ENCODE peak calls at places on chromosomes 11 and 22, in six cellular contexts. G is NCI-H1092; H is HAP-1; X is activated naive CD8-positive, alpha-beta T cell treated with anti-CD3 and anti-CD28 coated beads, Interleukin-2, amount 50 U/mL, for 24 hours; L is 8988T; F is stromal cell of bone marrow. O is an unnamed sample.

GRCh38 chr11:76824083-76824939 is 36.4 kb upstream of the ACER3 start:
- DNase-seq in G (no peak), H (no peak), X (no peak), L (no peak), F (no peak), O (no peak)

GRCh38 chr11:100095809-100096208 is 591.3 kb upstream of the ARHGAP42 start:
- DNase-seq in G (no peak), H (no peak), X (no peak), L (no peak), F (no peak), O (no peak)

GRCh38 chr11:27282806-27283205 is 80.2 kb downstream of the CCDC34 start:
- DNase-seq in G (no peak), H (no peak), X (no peak), L (no peak), F (no peak), O (no peak)

GRCh38 chr11:73983764-73984543 is 1.3 kb upstream of the UCP2 start:
- DNase-seq in G (no peak), H (no peak), X (no peak), L (peak), F (no peak), O (no peak)

GRCh38 chr11:90840071-90840470 is 617.2 kb upstream of the CHORDC1 start:
- DNase-seq in G (no peak), H (no peak), X (no peak), L (no peak), F (no peak), O (no peak)

GRCh38 chr22:25062378-25063095 is 110.0 kb downstream of the KIAA1671 start:
- DNase-seq in G (no peak), H (no peak), X (peak), L (no peak), F (no peak), O (no peak)

GRCh38 chr11:31233425-31233824 is 136.1 kb downstream of the DCDC1 start:
- DNase-seq in G (no peak), H (no peak), X (no peak), L (no peak), F (no peak), O (no peak)

GRCh38 chr11:12846766-12847615 is 162.1 kb upstream of the RASSF10 start:
- DNase-seq in G (no peak), H (no peak), X (no peak), L (no peak), F (no peak), O (no peak)

GRCh38 chr11:117410861-117411725 is 83.4 kb downstream of the CEP164 start:
- DNase-seq in G (peak), H (no peak), X (no peak), L (no peak), F (no peak), O (no peak)

GRCh38 chr22:17846326-17846992 is 72.2 kb upstream of the BID start:
- DNase-seq in G (no peak), H (no peak), X (no peak), L (no peak), F (peak), O (no peak)

GRCh38 chr11:102879801-102880200 is 5.0 kb upstream of the MMP12 start:
- DNase-seq in G (no peak), H (no peak), X (no peak), L (no peak), F (no peak), O (no peak)

GRCh38 chr11:93525601-93526000 is 17.6 kb downstream of the SMCO4 start:
- DNase-seq in G (no peak), H (no peak), X (no peak), L (no peak), F (peak), O (no peak)

GRCh38 chr11:94595061-94595460 is 27.9 kb downstream of the PIWIL4 start:
- DNase-seq in G (no peak), H (no peak), X (no peak), L (no peak), F (no peak), O (no peak)

GRCh38 chr11:19506803-19507466 is 205.7 kb upstream of the NAV2 start:
- DNase-seq in G (no peak), H (no peak), X (no peak), L (no peak), F (no peak), O (no peak)

GRCh38 chr11:34558211-34558610 is 44.6 kb upstream of the ELF5 start:
- DNase-seq in G (no peak), H (no peak), X (no peak), L (no peak), F (no peak), O (no peak)

GRCh38 chr11:115324569-115325432 is 179.4 kb downstream of the CADM1 start:
- DNase-seq in G (peak), H (peak), X (peak), L (no peak), F (peak), O (no peak)

GRCh38 chr11:47395225-47396048 is 13.0 kb upstream of the SLC39A13 start:
- DNase-seq in G (no peak), H (no peak), X (no peak), L (no peak), F (no peak), O (no peak)

GRCh38 chr11:9461760-9462134 is 935 bp downstream of the ZNF143 start:
- DNase-seq in G (no peak), H (no peak), X (no peak), L (no peak), F (peak), O (no peak)

GRCh38 chr11:43567396-43567975 is 113.1 kb upstream of the HSD17B12 start:
- DNase-seq in G (peak), H (peak), X (no peak), L (no peak), F (peak), O (no peak)

GRCh38 chr11:115377882-115378296 is 126.3 kb downstream of the CADM1 start:
- DNase-seq in G (no peak), H (no peak), X (no peak), L (no peak), F (no peak), O (no peak)

GRCh38 chr11:122153746-122154145 is 37.7 kb upstream of the BLID start:
- DNase-seq in G (no peak), H (no peak), X (no peak), L (no peak), F (no peak), O (no peak)

GRCh38 chr22:37033605-37034430 is 14.3 kb downstream of the MPST start:
- DNase-seq in G (no peak), H (no peak), X (no peak), L (no peak), F (no peak), O (no peak)

GRCh38 chr11:118342503-118343161 is at the start of gene CD3D:
- DNase-seq in G (no peak), H (no peak), X (peak), L (no peak), F (no peak), O (no peak)

GRCh38 chr11:130047141-130047540 is 22.6 kb upstream of the APLP2 start:
- DNase-seq in G (no peak), H (no peak), X (no peak), L (no peak), F (no peak), O (no peak)

GRCh38 chr11:100824041-100824440 is 137.0 kb downstream of the ARHGAP42 start:
- DNase-seq in G (no peak), H (no peak), X (no peak), L (no peak), F (no peak), O (no peak)

GRCh38 chr22:28112548-28113043 is 193.5 kb upstream of the PITPNB start:
- DNase-seq in G (no peak), H (peak), X (no peak), L (no peak), F (no peak), O (no peak)

GRCh38 chr11:111878385-111878765 is 590 bp downstream of the FDXACB1 start:
- DNase-seq in G (peak), H (peak), X (no peak), L (no peak), F (no peak), O (no peak)

GRCh38 chr11:61488651-61489291 is 19.8 kb upstream of the LRRC10B start:
- DNase-seq in G (no peak), H (no peak), X (no peak), L (peak), F (no peak), O (no peak)

GRCh38 chr11:11265994-11266606 is 87.0 kb downstream of the CSNK2A3 start:
- DNase-seq in G (no peak), H (peak), X (peak), L (peak), F (no peak), O (no peak)

GRCh38 chr22:22506736-22507135 is 1.8 kb downstream of the ZNF280B start:
- DNase-seq in G (no peak), H (no peak), X (no peak), L (no peak), F (no peak), O (no peak)

GRCh38 chr11:33360642-33361041 is 103.5 kb downstream of the HIPK3 start:
- DNase-seq in G (no peak), H (no peak), X (no peak), L (no peak), F (no peak), O (no peak)

GRCh38 chr22:27296091-27296675 is 505.4 kb downstream of the MN1 start:
- DNase-seq in G (no peak), H (no peak), X (no peak), L (no peak), F (no peak), O (no peak)

GRCh38 chr22:43449831-43450225 is 38.0 kb downstream of the MPPED1 start:
- DNase-seq in G (no peak), H (no peak), X (no peak), L (no peak), F (no peak), O (no peak)

GRCh38 chr11:63670738-63671321 is 346 bp downstream of the ATL3 start:
- DNase-seq in G (peak), H (no peak), X (peak), L (peak), F (peak), O (peak)

O was measured in dorsolateral prefrontal cortex.